ENCODE peak calls at places on chromosomes 7 and 10, in ten cellular contexts. Z is EL; N is H9; P is BE2C; U is activated CD8-positive, alpha-beta memory T cell treated with anti-CD3 and anti-CD28 coated beads, Interleukin-2, amount 50 U/mL, for 48 hours; V is MCF 10A; S is midbrain; H is aorta; K is left ventricle myocardium superior; A is A549. W is an unnamed sample.

GRCh38 chr7:82257118-82257695 is 186.4 kb downstream of the CACNA2D1 start:
- DNase-seq in N (no peak), V (no peak), K (no peak), H (no peak), P (no peak), A (no peak), Z (no peak), S (peak), U (no peak), W (no peak)

GRCh38 chr10:43255644-43256431 is 11.0 kb downstream of the RASGEF1A start:
- DNase-seq in S (no peak), P (peak), Z (peak), A (peak), K (no peak), H (peak), V (peak), N (peak), U (no peak), W (no peak)

GRCh38 chr10:34102237-34102673 is 712.8 kb downstream of the PARD3 start:
- DNase-seq in Z (peak), P (peak), S (no peak), U (no peak), V (no peak), A (no peak), H (peak), K (peak), N (no peak), W (peak)

GRCh38 chr7:102018876-102019275 is 201.4 kb downstream of the CUX1 start:
- DNase-seq in N (no peak), Z (no peak), A (no peak), V (no peak), U (no peak), P (no peak), H (no peak), K (no peak), S (no peak), W (no peak)

GRCh38 chr10:11705687-11706086 is 36.5 kb upstream of the ECHDC3 start:
- DNase-seq in N (no peak), S (no peak), P (no peak), K (no peak), A (no peak), Z (peak), U (no peak), H (no peak), V (peak), W (peak)

GRCh38 chr10:107144490-107144889 is 20.0 kb downstream of the SORCS1 start:
- DNase-seq in U (no peak), N (peak), Z (no peak), K (no peak), P (peak), S (no peak), H (no peak), V (peak), A (no peak), W (no peak)

GRCh38 chr10:78258303-78259030 is 224.8 kb downstream of the RPS24 start:
- DNase-seq in S (no peak), U (no peak), K (no peak), N (no peak), V (no peak), Z (no peak), P (no peak), H (no peak), A (no peak), W (no peak)

GRCh38 chr7:39271386-39271785 is 293.7 kb downstream of the POU6F2 start:
- DNase-seq in A (no peak), V (peak), U (no peak), H (peak), Z (peak), S (peak), K (peak), N (no peak), P (peak), W (peak)

GRCh38 chr7:105654994-105655900 is 74.0 kb upstream of the EFCAB10 start:
- DNase-seq in K (peak), H (peak), A (no peak), S (no peak), P (peak), Z (no peak), V (no peak), N (peak), U (no peak), W (peak)

GRCh38 chr7:30838008-30838407 is 66.8 kb downstream of the MINDY4 start:
- DNase-seq in P (no peak), S (no peak), U (peak), Z (no peak), A (no peak), K (no peak), V (no peak), H (peak), N (peak), W (no peak)

GRCh38 chr10:24465124-24465874 is 256.4 kb downstream of the KIAA1217 start:
- DNase-seq in Z (peak), A (no peak), N (no peak), P (no peak), K (no peak), H (no peak), U (no peak), V (peak), S (no peak), W (peak)

GRCh38 chr7:107045195-107045960 is 873 bp downstream of the PRKAR2B start:
- DNase-seq in Z (no peak), H (no peak), S (peak), U (no peak), N (no peak), P (peak), K (no peak), V (no peak), A (no peak), W (no peak)

GRCh38 chr7:50712527-50713356 is 70.0 kb downstream of the GRB10 start:
- DNase-seq in H (no peak), P (no peak), K (no peak), V (no peak), Z (no peak), N (no peak), A (no peak), S (no peak), U (no peak), W (no peak)

GRCh38 chr7:72781161-72781560 is 46.8 kb downstream of the TYW1B start:
- DNase-seq in A (no peak), S (no peak), H (no peak), P (no peak), V (no peak), Z (no peak), N (no peak), U (no peak), K (no peak), W (no peak)

GRCh38 chr7:109983618-109984017 is 1107.3 kb upstream of the LRRN3 start:
- DNase-seq in Z (no peak), H (no peak), S (no peak), K (no peak), N (no peak), A (no peak), V (no peak), U (no peak), P (no peak), W (no peak)

GRCh38 chr7:128053023-128053422 is 21.8 kb upstream of the LRRC4 start:
- DNase-seq in N (no peak), Z (peak), V (peak), P (peak), K (no peak), S (peak), U (no peak), H (no peak), A (no peak), W (peak)

GRCh38 chr7:109873296-109873695 is 1217.6 kb upstream of the LRRN3 start:
- DNase-seq in K (peak), U (no peak), P (no peak), S (no peak), Z (no peak), H (no peak), N (no peak), A (no peak), V (no peak), W (no peak)

GRCh38 chr7:11243739-11244138 is 270.1 kb downstream of the PHF14 start:
- DNase-seq in A (no peak), V (no peak), H (no peak), P (no peak), K (no peak), U (no peak), S (no peak), N (no peak), Z (no peak), W (no peak)

GRCh38 chr10:123570051-123570897 is 95.9 kb upstream of the GPR26 start:
- DNase-seq in S (no peak), Z (no peak), V (no peak), K (no peak), U (peak), P (no peak), N (peak), A (no peak), H (no peak), W (no peak)

GRCh38 chr10:78747366-78747955 is 321.3 kb upstream of the ZMIZ1 start:
- DNase-seq in N (no peak), Z (no peak), S (no peak), A (no peak), K (no peak), U (no peak), V (no peak), H (peak), P (no peak), W (peak)

GRCh38 chr10:131843089-131843595 is 57.7 kb upstream of the PPP2R2D start:
- DNase-seq in S (no peak), Z (no peak), A (no peak), H (peak), U (no peak), V (no peak), K (no peak), P (peak), N (peak), W (no peak)

GRCh38 chr10:92573091-92573797 is 649 bp downstream of the IDE start:
- DNase-seq in S (peak), U (peak), H (peak), A (peak), Z (peak), N (peak), K (no peak), V (peak), P (peak), W (peak)

GRCh38 chr7:142890838-142891485 is 5.4 kb upstream of the TRPV6 start:
- DNase-seq in S (no peak), P (no peak), Z (no peak), V (no peak), U (peak), H (no peak), N (peak), K (no peak), A (no peak), W (no peak)

GRCh38 chr7:47571355-47572100 is 10.4 kb downstream of the TNS3 start:
- DNase-seq in A (no peak), K (peak), V (peak), S (peak), U (no peak), Z (peak), N (no peak), P (peak), H (peak), W (peak)

GRCh38 chr10:124220971-124221355 is 127.6 kb upstream of the CHST15 start:
- DNase-seq in H (no peak), A (no peak), N (no peak), K (no peak), P (no peak), V (no peak), S (no peak), Z (no peak), U (no peak), W (no peak)

GRCh38 chr7:4274286-4274685 is 407.8 kb upstream of the FOXK1 start:
- DNase-seq in U (no peak), K (no peak), H (no peak), A (no peak), N (no peak), V (no peak), S (no peak), P (no peak), Z (no peak), W (no peak)

GRCh38 chr7:143329471-143330170 is 13.7 kb downstream of the CLCN1 start:
- DNase-seq in H (no peak), K (no peak), Z (no peak), P (no peak), S (no peak), V (no peak), N (no peak), U (no peak), A (no peak), W (no peak)

GRCh38 chr10:60086862-60087261 is 180.5 kb upstream of the CCDC6 start:
- DNase-seq in H (no peak), Z (no peak), S (no peak), U (no peak), A (no peak), V (no peak), P (no peak), N (no peak), K (no peak), W (no peak)

GRCh38 chr10:31321396-31321941 is 2.5 kb downstream of the ZEB1 start:
- DNase-seq in A (no peak), U (no peak), V (no peak), K (no peak), S (peak), H (no peak), P (peak), Z (no peak), N (no peak), W (peak)

GRCh38 chr7:106139253-106140251 is 27.4 kb upstream of the SYPL1 start:
- DNase-seq in A (no peak), K (no peak), V (peak), S (no peak), U (no peak), N (no peak), P (no peak), Z (no peak), H (no peak), W (peak)

GRCh38 chr7:4798706-4799235 is 23.3 kb downstream of the AP5Z1 start:
- DNase-seq in P (peak), K (no peak), V (no peak), N (peak), U (no peak), Z (no peak), A (no peak), S (no peak), H (no peak), W (no peak)

W was measured in fibroblast of villous mesenchyme.